ENCODE peak calls at places on chromosome 11, in four cellular contexts. One of them, this sample, is unnamed.

GRCh38 chr11:36689442-36689841 is 91.4 kb upstream of the RAG2 start:
- DNase-seq in Right ventricle myocardium inferior: no peak
- DNase-seq in immature natural killer cell: no peak
- DNase-seq in WTC11: no peak
- DNase-seq in this sample: no peak

GRCh38 chr11:93145381-93145780 is 52.4 kb downstream of the SLC36A4 start:
- DNase-seq in Right ventricle myocardium inferior: no peak
- DNase-seq in immature natural killer cell: no peak
- DNase-seq in WTC11: no peak
- DNase-seq in this sample: no peak

GRCh38 chr11:102552447-102553200 is 22.1 kb upstream of the MMP7 start:
- DNase-seq in Right ventricle myocardium inferior: no peak
- DNase-seq in immature natural killer cell: no peak
- DNase-seq in WTC11: no peak
- DNase-seq in this sample: no peak

GRCh38 chr11:69035959-69036340 is 12.8 kb upstream of the TPCN2 start:
- DNase-seq in Right ventricle myocardium inferior: no peak
- DNase-seq in immature natural killer cell: no peak
- DNase-seq in WTC11: no peak
- DNase-seq in this sample: no peak

GRCh38 chr11:44356351-44356750 is 46.4 kb upstream of the ALX4 start:
- DNase-seq in Right ventricle myocardium inferior: no peak
- DNase-seq in immature natural killer cell: no peak
- DNase-seq in WTC11: no peak
- DNase-seq in this sample: no peak

GRCh38 chr11:6438979-6439571 is 1.7 kb downstream of the HPX start:
- DNase-seq in Right ventricle myocardium inferior: no peak
- DNase-seq in immature natural killer cell: peak; percentile 12
- DNase-seq in WTC11: peak; percentile 58
- DNase-seq in this sample: peak; percentile 26

GRCh38 chr11:19962053-19962794 is 198.1 kb downstream of the DBX1 start:
- DNase-seq in Right ventricle myocardium inferior: no peak
- DNase-seq in immature natural killer cell: no peak
- DNase-seq in WTC11: no peak
- DNase-seq in this sample: no peak

GRCh38 chr11:3944198-3944597 is 88.7 kb downstream of the STIM1 start:
- DNase-seq in Right ventricle myocardium inferior: no peak
- DNase-seq in immature natural killer cell: no peak
- DNase-seq in WTC11: no peak
- DNase-seq in this sample: peak; percentile 40

This sample was measured in GM04504.